ENCODE peak calls at places on chromosomes 3 and 15, in six cellular contexts. One of them, this sample, is unnamed.

GRCh38 chr15:65369651-65370050 is 8.2 kb downstream of the IGDCC3 start:
- DNase-seq in HCT116: no peak
- DNase-seq in body of pancreas: no peak
- DNase-seq in ovary: no peak
- DNase-seq in osteocyte: no peak
- DNase-seq in heart left ventricle: no peak
- DNase-seq in this sample: no peak

GRCh38 chr3:133448478-133449122 is 48.7 kb downstream of the BFSP2 start:
- DNase-seq in body of pancreas: no peak
- DNase-seq in osteocyte: no peak
- DNase-seq in ovary: no peak
- DNase-seq in HCT116: no peak
- DNase-seq in heart left ventricle: no peak
- DNase-seq in this sample: no peak

GRCh38 chr15:77599357-77599756 is 33.4 kb downstream of the LINGO1 start:
- DNase-seq in heart left ventricle: no peak
- DNase-seq in ovary: no peak
- DNase-seq in HCT116: no peak
- DNase-seq in osteocyte: no peak
- DNase-seq in body of pancreas: no peak
- DNase-seq in this sample: no peak

GRCh38 chr3:179526989-179527391 is 35.7 kb upstream of the ACTL6A start:
- DNase-seq in HCT116: no peak
- DNase-seq in osteocyte: no peak
- DNase-seq in body of pancreas: peak
- DNase-seq in heart left ventricle: peak
- DNase-seq in ovary: peak
- DNase-seq in this sample: no peak

GRCh38 chr3:149180057-149180573 is 41.5 kb downstream of the CP start:
- DNase-seq in osteocyte: no peak
- DNase-seq in body of pancreas: peak
- DNase-seq in heart left ventricle: peak
- DNase-seq in HCT116: peak
- DNase-seq in ovary: peak
- DNase-seq in this sample: no peak

GRCh38 chr3:125340121-125340520 is 35.0 kb downstream of the ZNF148 start:
- DNase-seq in ovary: no peak
- DNase-seq in heart left ventricle: no peak
- DNase-seq in osteocyte: no peak
- DNase-seq in HCT116: no peak
- DNase-seq in body of pancreas: no peak
- DNase-seq in this sample: no peak

GRCh38 chr3:192816274-192816853 is 89.0 kb upstream of the FGF12 start:
- DNase-seq in body of pancreas: peak
- DNase-seq in osteocyte: no peak
- DNase-seq in ovary: no peak
- DNase-seq in heart left ventricle: no peak
- DNase-seq in HCT116: peak
- DNase-seq in this sample: no peak

GRCh38 chr3:152155246-152155645 is 113.5 kb upstream of the MBNL1 start:
- DNase-seq in HCT116: no peak
- DNase-seq in ovary: no peak
- DNase-seq in heart left ventricle: no peak
- DNase-seq in osteocyte: no peak
- DNase-seq in body of pancreas: no peak
- DNase-seq in this sample: no peak

GRCh38 chr3:88003115-88003755 is 55.6 kb downstream of the CGGBP1 start:
- DNase-seq in ovary: no peak
- DNase-seq in heart left ventricle: no peak
- DNase-seq in HCT116: peak
- DNase-seq in osteocyte: no peak
- DNase-seq in body of pancreas: no peak
- DNase-seq in this sample: no peak

GRCh38 chr3:14775011-14775410 is 43.8 kb upstream of the FGD5 start:
- DNase-seq in HCT116: no peak
- DNase-seq in osteocyte: peak
- DNase-seq in ovary: peak
- DNase-seq in body of pancreas: no peak
- DNase-seq in heart left ventricle: no peak
- DNase-seq in this sample: peak

GRCh38 chr3:119781330-119782198 is at the start of gene NR1I2:
- DNase-seq in HCT116: no peak
- DNase-seq in heart left ventricle: no peak
- DNase-seq in body of pancreas: no peak
- DNase-seq in osteocyte: no peak
- DNase-seq in ovary: no peak
- DNase-seq in this sample: no peak

GRCh38 chr3:177110308-177111254 is 86.7 kb downstream of the TBL1XR1 start:
- DNase-seq in ovary: no peak
- DNase-seq in osteocyte: no peak
- DNase-seq in HCT116: no peak
- DNase-seq in body of pancreas: no peak
- DNase-seq in heart left ventricle: no peak
- DNase-seq in this sample: no peak

GRCh38 chr3:14133188-14133800 is 8.4 kb downstream of the TMEM43 start:
- DNase-seq in osteocyte: no peak
- DNase-seq in body of pancreas: no peak
- DNase-seq in HCT116: no peak
- DNase-seq in ovary: no peak
- DNase-seq in heart left ventricle: no peak
- DNase-seq in this sample: no peak

GRCh38 chr3:25284249-25284648 is 143.8 kb upstream of the RARB start:
- DNase-seq in heart left ventricle: no peak
- DNase-seq in osteocyte: no peak
- DNase-seq in ovary: no peak
- DNase-seq in HCT116: no peak
- DNase-seq in body of pancreas: no peak
- DNase-seq in this sample: no peak

GRCh38 chr3:135041586-135041985 is 246.5 kb downstream of the EPHB1 start:
- DNase-seq in body of pancreas: no peak
- DNase-seq in ovary: no peak
- DNase-seq in heart left ventricle: no peak
- DNase-seq in osteocyte: no peak
- DNase-seq in HCT116: no peak
- DNase-seq in this sample: no peak

GRCh38 chr3:128763967-128764366 is 38.0 kb downstream of the RAB7A start:
- DNase-seq in heart left ventricle: peak
- DNase-seq in ovary: no peak
- DNase-seq in body of pancreas: no peak
- DNase-seq in HCT116: no peak
- DNase-seq in osteocyte: no peak
- DNase-seq in this sample: no peak

GRCh38 chr3:87503901-87504498 is 227.6 kb upstream of the POU1F1 start:
- DNase-seq in body of pancreas: peak
- DNase-seq in osteocyte: no peak
- DNase-seq in HCT116: peak
- DNase-seq in ovary: no peak
- DNase-seq in heart left ventricle: no peak
- DNase-seq in this sample: no peak

GRCh38 chr3:70829101-70829500 is 516.7 kb upstream of the MDFIC2 start:
- DNase-seq in HCT116: no peak
- DNase-seq in heart left ventricle: peak
- DNase-seq in ovary: peak
- DNase-seq in body of pancreas: no peak
- DNase-seq in osteocyte: no peak
- DNase-seq in this sample: no peak

GRCh38 chr3:65938147-65938546 is 100.6 kb downstream of the MAGI1 start:
- DNase-seq in ovary: no peak
- DNase-seq in heart left ventricle: no peak
- DNase-seq in HCT116: no peak
- DNase-seq in osteocyte: no peak
- DNase-seq in body of pancreas: no peak
- DNase-seq in this sample: no peak

GRCh38 chr15:68299436-68299835 is 21.9 kb downstream of the FEM1B start:
- DNase-seq in heart left ventricle: no peak
- DNase-seq in osteocyte: no peak
- DNase-seq in ovary: peak
- DNase-seq in HCT116: no peak
- DNase-seq in body of pancreas: no peak
- DNase-seq in this sample: peak

GRCh38 chr3:62874398-62875102 is 666 bp downstream of the CADPS start:
- DNase-seq in body of pancreas: no peak
- DNase-seq in osteocyte: no peak
- DNase-seq in HCT116: no peak
- DNase-seq in heart left ventricle: no peak
- DNase-seq in ovary: no peak
- DNase-seq in this sample: no peak

GRCh38 chr3:128076783-128077624 is 24.8 kb downstream of the SEC61A1 start:
- DNase-seq in body of pancreas: no peak
- DNase-seq in heart left ventricle: no peak
- DNase-seq in HCT116: no peak
- DNase-seq in osteocyte: no peak
- DNase-seq in ovary: no peak
- DNase-seq in this sample: no peak

GRCh38 chr15:63939531-63940130 is 105.9 kb upstream of the HERC1 start:
- DNase-seq in heart left ventricle: peak
- DNase-seq in ovary: peak
- DNase-seq in HCT116: no peak
- DNase-seq in osteocyte: peak
- DNase-seq in body of pancreas: peak
- DNase-seq in this sample: no peak

GRCh38 chr15:71757741-71758530 is 52.4 kb upstream of the NR2E3 start:
- DNase-seq in osteocyte: no peak
- DNase-seq in HCT116: no peak
- DNase-seq in body of pancreas: no peak
- DNase-seq in ovary: no peak
- DNase-seq in heart left ventricle: no peak
- DNase-seq in this sample: no peak
- TF ChIP-seq CTCF in osteocyte: no peak
- TF ChIP-seq CTCF in HCT116: no peak
- TF ChIP-seq CTCF in body of pancreas: no peak
- TF ChIP-seq CTCF in ovary: no peak
- TF ChIP-seq CTCF in heart left ventricle: no peak
- TF ChIP-seq CTCF in this sample: no peak

GRCh38 chr15:31034152-31034551 is 42.7 kb upstream of the MTMR10 start:
- DNase-seq in osteocyte: no peak
- DNase-seq in body of pancreas: no peak
- DNase-seq in ovary: no peak
- DNase-seq in HCT116: no peak
- DNase-seq in heart left ventricle: no peak
- DNase-seq in this sample: no peak
- TF ChIP-seq CTCF in osteocyte: no peak
- TF ChIP-seq CTCF in body of pancreas: no peak
- TF ChIP-seq CTCF in ovary: no peak
- TF ChIP-seq CTCF in HCT116: peak
- TF ChIP-seq CTCF in heart left ventricle: no peak
- TF ChIP-seq CTCF in this sample: no peak

GRCh38 chr15:80978685-80979084 is 10.9 kb downstream of the MESD start:
- DNase-seq in heart left ventricle: no peak
- DNase-seq in body of pancreas: no peak
- DNase-seq in HCT116: no peak
- DNase-seq in ovary: no peak
- DNase-seq in osteocyte: no peak
- DNase-seq in this sample: no peak

GRCh38 chr15:80984856-80985255 is 4.8 kb downstream of the MESD start:
- DNase-seq in HCT116: no peak
- DNase-seq in osteocyte: no peak
- DNase-seq in ovary: no peak
- DNase-seq in heart left ventricle: no peak
- DNase-seq in body of pancreas: no peak
- DNase-seq in this sample: no peak

GRCh38 chr15:80982839-80983238 is 6.8 kb downstream of the MESD start:
- DNase-seq in body of pancreas: no peak
- DNase-seq in HCT116: no peak
- DNase-seq in heart left ventricle: no peak
- DNase-seq in osteocyte: no peak
- DNase-seq in ovary: no peak
- DNase-seq in this sample: no peak

GRCh38 chr15:80979538-80980200 is 9.9 kb downstream of the MESD start:
- DNase-seq in heart left ventricle: no peak
- DNase-seq in HCT116: no peak
- DNase-seq in body of pancreas: no peak
- DNase-seq in osteocyte: no peak
- DNase-seq in ovary: no peak
- DNase-seq in this sample: no peak

GRCh38 chr15:80982205-80982604 is 7.4 kb downstream of the MESD start:
- DNase-seq in HCT116: no peak
- DNase-seq in osteocyte: no peak
- DNase-seq in heart left ventricle: no peak
- DNase-seq in body of pancreas: no peak
- DNase-seq in ovary: no peak
- DNase-seq in this sample: no peak
- TF ChIP-seq CTCF in HCT116: no peak
- TF ChIP-seq CTCF in osteocyte: no peak
- TF ChIP-seq CTCF in heart left ventricle: no peak
- TF ChIP-seq CTCF in body of pancreas: no peak
- TF ChIP-seq CTCF in ovary: no peak
- TF ChIP-seq CTCF in this sample: no peak

DNA sequence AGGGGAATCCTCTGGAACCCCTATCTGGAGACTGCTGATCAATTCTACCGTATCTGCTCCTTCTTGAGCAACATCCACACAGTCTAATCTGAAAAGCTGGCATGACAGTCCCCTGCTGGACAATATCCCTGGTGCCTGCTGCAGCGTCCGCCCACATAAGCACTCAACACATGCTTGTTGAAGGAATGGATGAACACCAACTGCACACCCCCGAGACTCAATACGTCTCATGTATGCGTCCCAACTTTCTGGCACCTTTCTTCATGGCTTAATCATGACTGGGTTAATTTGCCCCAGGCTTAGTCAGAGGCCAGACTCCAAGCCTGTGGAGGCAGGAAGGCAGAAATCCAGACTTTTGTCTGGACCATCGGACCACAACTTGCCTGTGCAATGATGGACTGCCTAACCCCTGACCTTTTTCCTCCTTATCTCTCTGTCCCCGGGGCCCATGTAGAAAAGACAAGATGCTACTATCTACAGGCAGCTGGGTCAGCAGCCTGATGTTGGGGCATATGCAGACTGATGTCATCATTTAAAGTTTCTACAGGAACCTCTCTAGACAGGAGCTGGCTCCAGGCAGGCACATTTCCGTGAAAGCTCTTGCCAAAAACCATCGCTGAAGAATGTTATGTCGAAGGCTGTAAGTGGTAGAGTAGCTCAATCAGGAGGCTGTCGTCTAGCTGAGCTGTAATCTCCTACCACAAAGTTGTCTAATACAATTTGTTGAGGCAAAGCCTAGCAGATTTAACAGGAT is 114.1 kb upstream of the TPM1 start:
- DNase-seq in ovary: no peak
- DNase-seq in HCT116: no peak
- DNase-seq in osteocyte: no peak
- DNase-seq in body of pancreas: no peak
- DNase-seq in heart left ventricle: peak
- DNase-seq in this sample: no peak
- TF ChIP-seq CTCF in ovary: no peak
- TF ChIP-seq CTCF in HCT116: peak
- TF ChIP-seq CTCF in osteocyte: peak
- TF ChIP-seq CTCF in body of pancreas: peak
- TF ChIP-seq CTCF in heart left ventricle: no peak
- TF ChIP-seq CTCF in this sample: peak

GRCh38 chr3:57015912-57016311 is 44.6 kb upstream of the SPATA12 start:
- DNase-seq in HCT116: no peak
- DNase-seq in osteocyte: no peak
- DNase-seq in heart left ventricle: no peak
- DNase-seq in ovary: no peak
- DNase-seq in body of pancreas: no peak
- DNase-seq in this sample: no peak
- TF ChIP-seq CTCF in HCT116: no peak
- TF ChIP-seq CTCF in osteocyte: no peak
- TF ChIP-seq CTCF in heart left ventricle: no peak
- TF ChIP-seq CTCF in ovary: no peak
- TF ChIP-seq CTCF in body of pancreas: no peak
- TF ChIP-seq CTCF in this sample: no peak

This sample was measured in type B pancreatic cell.